ENCODE peak calls at places on chromosomes 1 and 21, in eight cellular contexts. T, X, L, C, Z, H, S and M are unnamed samples.

GRCh38 chr1:193919827-193920226 is 733.4 kb upstream of the B3GALT2 start:
- DNase-seq in T (peak), X (no peak), L (no peak), C (peak), Z (peak), H (no peak), S (no peak), M (no peak)

GRCh38 chr1:209692745-209693504 is 11.7 kb upstream of the HSD11B1 start:
- DNase-seq in T (peak), X (no peak), L (peak), C (peak), Z (peak), H (peak), S (no peak), M (peak)

GRCh38 chr1:67052741-67053534 is 1.0 kb downstream of the SLC35D1 start:
- DNase-seq in T (no peak), X (no peak), L (peak), C (peak), Z (peak), H (peak), S (no peak), M (peak)

GRCh38 chr1:17615157-17615556 is 75.7 kb downstream of the ARHGEF10L start:
- DNase-seq in T (no peak), X (no peak), L (no peak), C (no peak), Z (no peak), H (no peak), S (no peak), M (no peak)

GRCh38 chr1:110053557-110054428 is 16.7 kb downstream of the ALX3 start:
- DNase-seq in T (no peak), X (no peak), L (peak), C (peak), Z (peak), H (peak), S (no peak), M (peak)

GRCh38 chr21:41196990-41197389 is 29.0 kb downstream of the BACE2 start:
- DNase-seq in T (no peak), X (no peak), L (no peak), C (no peak), Z (no peak), H (no peak), S (no peak), M (no peak)

GRCh38 chr1:242011879-242012674 is 13.2 kb upstream of the MAP1LC3C start:
- DNase-seq in T (no peak), X (no peak), L (peak), C (peak), Z (no peak), H (no peak), S (no peak), M (no peak)

GRCh38 chr1:20603473-20604464 is 14.9 kb downstream of the CDA start:
- DNase-seq in T (no peak), X (no peak), L (no peak), C (peak), Z (peak), H (no peak), S (no peak), M (no peak)

GRCh38 chr1:185314416-185314815 is 2.6 kb downstream of the IVNS1ABP start:
- DNase-seq in T (no peak), X (no peak), L (no peak), C (peak), Z (no peak), H (no peak), S (no peak), M (no peak)

GRCh38 chr1:78333426-78334012 is 157.3 kb upstream of the PTGFR start:
- DNase-seq in T (no peak), X (no peak), L (no peak), C (peak), Z (peak), H (no peak), S (no peak), M (no peak)

GRCh38 chr21:38388219-38388618 is 110.1 kb downstream of the ERG start:
- DNase-seq in T (no peak), X (no peak), L (no peak), C (no peak), Z (peak), H (no peak), S (no peak), M (no peak)

GRCh38 chr1:55309786-55310516 is 94.8 kb upstream of the USP24 start:
- DNase-seq in T (no peak), X (no peak), L (no peak), C (no peak), Z (no peak), H (no peak), S (no peak), M (no peak)

GRCh38 chr1:215282557-215282956 is 200.0 kb downstream of the KCNK2 start:
- DNase-seq in T (no peak), X (no peak), L (no peak), C (peak), Z (no peak), H (no peak), S (no peak), M (no peak)

GRCh38 chr1:40382601-40383000 is 9.1 kb downstream of the SMAP2 start:
- DNase-seq in T (no peak), X (no peak), L (no peak), C (no peak), Z (no peak), H (no peak), S (no peak), M (no peak)

GRCh38 chr1:236686815-236687160 is 489 bp downstream of the ACTN2 start:
- DNase-seq in T (no peak), X (no peak), L (no peak), C (no peak), Z (no peak), H (no peak), S (no peak), M (no peak)